ENCODE peak calls at places on chromosome 14, in eight cellular contexts. One of them, this sample, is unnamed.

GRCh38 chr14:54310151-54310851 is 86.5 kb upstream of the CDKN3 start:
- DNase-seq in endothelial cell of umbilical vein: no peak
- DNase-seq in HCT116: no peak
- DNase-seq in K562: no peak
- DNase-seq in SK-N-SH: no peak
- DNase-seq in HepG2: no peak
- DNase-seq in H1: no peak
- DNase-seq in GM12878: no peak
- DNase-seq in this sample: peak

GRCh38 chr14:37842106-37842505 is 246.7 kb downstream of the TTC6 start:
- DNase-seq in endothelial cell of umbilical vein: no peak
- DNase-seq in HCT116: no peak
- DNase-seq in K562: no peak
- DNase-seq in SK-N-SH: no peak
- DNase-seq in HepG2: no peak
- DNase-seq in H1: no peak
- DNase-seq in GM12878: no peak
- DNase-seq in this sample: no peak

GRCh38 chr14:96698846-96699543 is 98.2 kb upstream of the VRK1 start:
- DNase-seq in endothelial cell of umbilical vein: no peak
- DNase-seq in HCT116: no peak
- DNase-seq in K562: peak
- DNase-seq in SK-N-SH: no peak
- DNase-seq in HepG2: no peak
- DNase-seq in H1: no peak
- DNase-seq in GM12878: peak
- DNase-seq in this sample: no peak

GRCh38 chr14:32469388-32470160 is 140.5 kb downstream of the AKAP6 start:
- DNase-seq in endothelial cell of umbilical vein: peak
- DNase-seq in HCT116: peak
- DNase-seq in K562: peak
- DNase-seq in SK-N-SH: no peak
- DNase-seq in HepG2: peak
- DNase-seq in H1: no peak
- DNase-seq in GM12878: no peak
- DNase-seq in this sample: peak

GRCh38 chr14:44979740-44980346 is 17.9 kb downstream of the TOGARAM1 start:
- DNase-seq in endothelial cell of umbilical vein: peak
- DNase-seq in HCT116: no peak
- DNase-seq in K562: no peak
- DNase-seq in SK-N-SH: peak
- DNase-seq in HepG2: no peak
- DNase-seq in H1: no peak
- DNase-seq in GM12878: no peak
- DNase-seq in this sample: no peak

GRCh38 chr14:96902004-96902403 is 104.8 kb downstream of the VRK1 start:
- DNase-seq in endothelial cell of umbilical vein: no peak
- DNase-seq in HCT116: no peak
- DNase-seq in K562: no peak
- DNase-seq in SK-N-SH: no peak
- DNase-seq in HepG2: no peak
- DNase-seq in H1: no peak
- DNase-seq in GM12878: no peak
- DNase-seq in this sample: no peak

GRCh38 chr14:52607061-52607460 is 54.4 kb downstream of the GPR137C start:
- DNase-seq in endothelial cell of umbilical vein: no peak
- DNase-seq in HCT116: no peak
- DNase-seq in K562: no peak
- DNase-seq in SK-N-SH: no peak
- DNase-seq in HepG2: no peak
- DNase-seq in H1: no peak
- DNase-seq in GM12878: no peak
- DNase-seq in this sample: no peak

GRCh38 chr14:31395572-31396205 is 24.7 kb downstream of the HEATR5A start:
- DNase-seq in endothelial cell of umbilical vein: no peak
- DNase-seq in HCT116: no peak
- DNase-seq in K562: no peak
- DNase-seq in SK-N-SH: no peak
- DNase-seq in HepG2: no peak
- DNase-seq in H1: no peak
- DNase-seq in GM12878: no peak
- DNase-seq in this sample: no peak

GRCh38 chr14:53929871-53930685 is 26.5 kb downstream of the BMP4 start:
- DNase-seq in endothelial cell of umbilical vein: no peak
- DNase-seq in HCT116: peak
- DNase-seq in K562: peak
- DNase-seq in SK-N-SH: no peak
- DNase-seq in HepG2: no peak
- DNase-seq in H1: no peak
- DNase-seq in GM12878: no peak
- DNase-seq in this sample: no peak

GRCh38 chr14:105075364-105076295 is 10.4 kb upstream of the GPR132 start:
- DNase-seq in endothelial cell of umbilical vein: no peak
- DNase-seq in HCT116: no peak
- DNase-seq in K562: peak
- DNase-seq in SK-N-SH: peak
- DNase-seq in HepG2: no peak
- DNase-seq in H1: no peak
- DNase-seq in GM12878: no peak
- DNase-seq in this sample: no peak

GRCh38 chr14:72962829-72963312 is 36.6 kb downstream of the DCAF4 start:
- DNase-seq in endothelial cell of umbilical vein: peak
- DNase-seq in HCT116: peak
- DNase-seq in K562: peak
- DNase-seq in SK-N-SH: no peak
- DNase-seq in HepG2: peak
- DNase-seq in H1: peak
- DNase-seq in GM12878: no peak
- DNase-seq in this sample: no peak

GRCh38 chr14:104845834-104846441 is 19.1 kb upstream of the CEP170B start:
- DNase-seq in endothelial cell of umbilical vein: no peak
- DNase-seq in HCT116: no peak
- DNase-seq in K562: no peak
- DNase-seq in SK-N-SH: no peak
- DNase-seq in HepG2: peak
- DNase-seq in H1: no peak
- DNase-seq in GM12878: no peak
- DNase-seq in this sample: no peak

GRCh38 chr14:100710391-100711116 is 16.1 kb upstream of the DLK1 start:
- DNase-seq in endothelial cell of umbilical vein: no peak
- DNase-seq in HCT116: no peak
- DNase-seq in K562: no peak
- DNase-seq in SK-N-SH: no peak
- DNase-seq in HepG2: no peak
- DNase-seq in H1: no peak
- DNase-seq in GM12878: no peak
- DNase-seq in this sample: no peak

GRCh38 chr14:100709956-100710284 is 16.8 kb upstream of the DLK1 start:
- DNase-seq in endothelial cell of umbilical vein: no peak
- DNase-seq in HCT116: no peak
- DNase-seq in K562: no peak
- DNase-seq in SK-N-SH: no peak
- DNase-seq in HepG2: no peak
- DNase-seq in H1: no peak
- DNase-seq in GM12878: no peak
- DNase-seq in this sample: no peak

GRCh38 chr14:100706860-100707259 is 19.8 kb upstream of the DLK1 start:
- DNase-seq in endothelial cell of umbilical vein: no peak
- DNase-seq in HCT116: no peak
- DNase-seq in K562: no peak
- DNase-seq in SK-N-SH: no peak
- DNase-seq in HepG2: no peak
- DNase-seq in H1: no peak
- DNase-seq in GM12878: no peak
- DNase-seq in this sample: no peak

GRCh38 chr14:100709252-100709955 is 17.3 kb upstream of the DLK1 start:
- DNase-seq in endothelial cell of umbilical vein: peak
- DNase-seq in HCT116: no peak
- DNase-seq in K562: no peak
- DNase-seq in SK-N-SH: no peak
- DNase-seq in HepG2: no peak
- DNase-seq in H1: no peak
- DNase-seq in GM12878: no peak
- DNase-seq in this sample: no peak

DNA sequence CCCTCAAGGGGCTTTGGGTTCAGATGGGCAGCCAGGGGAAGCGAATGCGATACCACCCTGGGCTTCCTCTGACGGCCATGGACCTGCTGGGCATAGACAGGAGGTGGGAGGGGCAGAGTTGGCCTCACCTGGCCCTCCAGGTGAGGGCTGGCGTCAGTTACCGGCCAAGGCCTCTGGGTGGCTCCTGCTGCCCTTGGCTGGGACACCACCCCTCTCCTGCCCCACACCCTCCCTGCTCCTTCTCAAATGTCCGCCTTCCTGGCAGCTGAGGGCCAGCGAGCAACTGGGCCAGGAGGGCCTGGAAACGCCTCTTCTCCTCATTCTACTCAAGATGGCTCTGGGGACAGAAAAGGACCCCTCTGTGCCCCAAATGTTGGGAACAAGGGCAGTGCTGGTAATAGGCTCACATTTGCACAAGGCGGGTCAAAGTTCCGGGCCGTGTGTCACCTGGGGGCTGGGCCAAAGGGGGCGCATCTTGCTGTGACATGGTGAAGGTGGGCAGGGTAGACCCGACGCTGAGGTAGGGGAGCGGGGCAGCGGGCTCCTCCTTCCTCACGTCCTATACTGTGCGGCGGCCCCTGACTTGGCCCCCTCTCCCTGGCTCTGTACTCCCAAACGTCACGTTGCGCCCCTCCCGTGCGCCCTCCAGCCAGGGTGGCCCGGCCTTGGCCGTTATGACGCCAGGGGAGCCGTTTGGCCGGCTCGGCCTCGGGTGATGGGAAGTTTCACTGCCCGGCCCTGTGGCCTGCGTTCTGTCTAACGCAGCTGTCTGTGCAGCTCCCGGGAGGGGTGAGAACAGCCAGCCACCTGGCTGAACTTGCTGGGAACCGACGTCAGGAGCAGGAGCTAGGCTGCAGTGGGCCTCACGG is 18.1 kb upstream of the DLK1 start:
- DNase-seq in endothelial cell of umbilical vein: no peak
- DNase-seq in HCT116: peak
- DNase-seq in K562: no peak
- DNase-seq in SK-N-SH: no peak
- DNase-seq in HepG2: peak
- DNase-seq in H1: peak
- DNase-seq in GM12878: no peak
- DNase-seq in this sample: no peak
- TF ChIP-seq POLR2AphosphoS5 in endothelial cell of umbilical vein: no peak
- TF ChIP-seq POLR2AphosphoS5 in HCT116: no peak
- TF ChIP-seq POLR2AphosphoS5 in K562: no peak
- TF ChIP-seq POLR2AphosphoS5 in SK-N-SH: no peak
- TF ChIP-seq POLR2AphosphoS5 in HepG2: no peak
- TF ChIP-seq POLR2AphosphoS5 in H1: no peak
- TF ChIP-seq POLR2AphosphoS5 in GM12878: no peak
- TF ChIP-seq POLR2AphosphoS5 in this sample: no peak

DNA sequence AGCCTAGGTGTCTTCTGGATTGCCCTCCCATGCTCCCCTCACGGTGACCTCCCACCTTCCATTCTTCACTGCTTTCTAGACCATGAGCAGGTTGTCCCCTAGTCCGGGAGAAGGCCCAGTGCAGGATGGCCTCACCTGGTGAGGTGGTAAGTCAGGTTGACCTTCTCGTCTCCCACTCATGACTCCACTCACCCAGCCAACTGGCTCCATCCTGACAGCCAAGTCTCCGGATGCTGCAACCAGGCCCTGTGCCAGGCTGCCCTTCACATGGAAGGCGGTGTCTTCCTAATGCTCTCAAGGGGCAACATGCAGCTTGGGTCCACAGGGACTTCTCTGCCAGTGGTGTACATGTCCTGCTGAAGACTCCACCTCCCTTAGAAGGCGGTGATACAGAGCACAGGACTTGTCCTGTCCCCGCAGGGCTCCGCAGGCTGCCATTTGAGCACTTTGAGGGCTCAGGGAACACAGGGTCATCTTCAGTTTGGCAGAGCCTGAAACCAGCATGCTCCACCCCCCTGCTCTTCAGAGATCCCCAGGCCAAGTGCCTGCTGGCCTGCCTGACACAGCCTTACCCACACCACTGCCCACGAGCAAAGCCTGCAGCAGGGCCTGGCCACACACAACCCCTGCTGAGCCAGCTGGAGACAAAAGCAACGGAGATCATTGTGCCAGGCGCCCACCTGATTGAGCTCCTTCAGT is 25.4 kb downstream of the BATF start:
- DNase-seq in endothelial cell of umbilical vein: no peak
- DNase-seq in HCT116: no peak
- DNase-seq in K562: no peak
- DNase-seq in SK-N-SH: no peak
- DNase-seq in HepG2: no peak
- DNase-seq in H1: no peak
- DNase-seq in GM12878: no peak
- DNase-seq in this sample: no peak
- H3K4me3 ChIP-seq in endothelial cell of umbilical vein: no peak
- H3K4me3 ChIP-seq in HCT116: no peak
- H3K4me3 ChIP-seq in K562: no peak
- H3K4me3 ChIP-seq in SK-N-SH: no peak
- H3K4me3 ChIP-seq in HepG2: no peak
- H3K4me3 ChIP-seq in H1: no peak
- H3K4me3 ChIP-seq in GM12878: no peak
- H3K4me3 ChIP-seq in this sample: no peak

GRCh38 chr14:24406416-24406815 is 7.6 kb downstream of the NYNRIN start:
- DNase-seq in endothelial cell of umbilical vein: no peak
- DNase-seq in HCT116: no peak
- DNase-seq in K562: no peak
- DNase-seq in SK-N-SH: no peak
- DNase-seq in HepG2: no peak
- DNase-seq in H1: no peak
- DNase-seq in GM12878: no peak
- DNase-seq in this sample: no peak
- H3K9ac ChIP-seq in endothelial cell of umbilical vein: no peak
- H3K9ac ChIP-seq in HCT116: no peak
- H3K9ac ChIP-seq in K562: no peak
- H3K9ac ChIP-seq in SK-N-SH: no peak
- H3K9ac ChIP-seq in HepG2: no peak
- H3K9ac ChIP-seq in H1: no peak
- H3K9ac ChIP-seq in GM12878: no peak
- H3K9ac ChIP-seq in this sample: no peak

GRCh38 chr14:67725171-67725570 is 23.5 kb downstream of the RDH12 start:
- DNase-seq in endothelial cell of umbilical vein: no peak
- DNase-seq in HCT116: no peak
- DNase-seq in K562: no peak
- DNase-seq in SK-N-SH: no peak
- DNase-seq in HepG2: no peak
- DNase-seq in H1: no peak
- DNase-seq in GM12878: no peak
- DNase-seq in this sample: no peak

GRCh38 chr14:67721851-67722250 is 20.2 kb downstream of the RDH12 start:
- DNase-seq in endothelial cell of umbilical vein: no peak
- DNase-seq in HCT116: no peak
- DNase-seq in K562: no peak
- DNase-seq in SK-N-SH: no peak
- DNase-seq in HepG2: no peak
- DNase-seq in H1: no peak
- DNase-seq in GM12878: no peak
- DNase-seq in this sample: no peak

GRCh38 chr14:67719866-67720265 is 18.2 kb downstream of the RDH12 start:
- DNase-seq in endothelial cell of umbilical vein: no peak
- DNase-seq in HCT116: no peak
- DNase-seq in K562: no peak
- DNase-seq in SK-N-SH: no peak
- DNase-seq in HepG2: no peak
- DNase-seq in H1: no peak
- DNase-seq in GM12878: no peak
- DNase-seq in this sample: no peak

GRCh38 chr14:67718265-67718664 is 16.6 kb downstream of the RDH12 start:
- DNase-seq in endothelial cell of umbilical vein: no peak
- DNase-seq in HCT116: no peak
- DNase-seq in K562: no peak
- DNase-seq in SK-N-SH: no peak
- DNase-seq in HepG2: no peak
- DNase-seq in H1: no peak
- DNase-seq in GM12878: no peak
- DNase-seq in this sample: no peak

GRCh38 chr14:67722293-67722692 is 20.6 kb downstream of the RDH12 start:
- DNase-seq in endothelial cell of umbilical vein: no peak
- DNase-seq in HCT116: no peak
- DNase-seq in K562: no peak
- DNase-seq in SK-N-SH: peak
- DNase-seq in HepG2: no peak
- DNase-seq in H1: no peak
- DNase-seq in GM12878: no peak
- DNase-seq in this sample: no peak
- TF ChIP-seq POLR2AphosphoS5 in endothelial cell of umbilical vein: no peak
- TF ChIP-seq POLR2AphosphoS5 in HCT116: no peak
- TF ChIP-seq POLR2AphosphoS5 in K562: no peak
- TF ChIP-seq POLR2AphosphoS5 in SK-N-SH: no peak
- TF ChIP-seq POLR2AphosphoS5 in HepG2: no peak
- TF ChIP-seq POLR2AphosphoS5 in H1: no peak
- TF ChIP-seq POLR2AphosphoS5 in GM12878: no peak
- TF ChIP-seq POLR2AphosphoS5 in this sample: no peak

This sample was measured in SK-N-MC.